ENCODE peak calls at places on chromosomes 2 and 18, in ten cellular contexts. One of them, this sample, is unnamed. For H3K4me1 and H3K36me3, the result is how much of the 10 kb centered on the place peaks cover.

GRCh38 chr2:128494307-128494639 is 175.6 kb upstream of the HS6ST1 start:
- DNase-seq in right lobe of liver: no peak
- DNase-seq in tibial nerve: no peak
- DNase-seq in heart right ventricle: no peak
- DNase-seq in mucosa of descending colon: no peak
- DNase-seq in GM12878: no peak
- DNase-seq in spleen: no peak
- DNase-seq in trophoblast cell: no peak
- DNase-seq in fibroblast of lung: no peak
- DNase-seq in sigmoid colon: no peak
- DNase-seq in this sample: no peak

GRCh38 chr2:230326453-230327417 is at the start of gene SP140L:
- DNase-seq in spleen: peak
- DNase-seq in fibroblast of lung: peak
- DNase-seq in heart right ventricle: peak
- DNase-seq in sigmoid colon: peak
- DNase-seq in right lobe of liver: peak
- DNase-seq in tibial nerve: peak
- DNase-seq in mucosa of descending colon: peak
- DNase-seq in trophoblast cell: peak
- DNase-seq in GM12878: peak
- DNase-seq in this sample: peak

GRCh38 chr2:101125374-101125773 is 25.8 kb downstream of the TBC1D8 start:
- DNase-seq in sigmoid colon: no peak
- DNase-seq in right lobe of liver: no peak
- DNase-seq in spleen: no peak
- DNase-seq in mucosa of descending colon: no peak
- DNase-seq in GM12878: no peak
- DNase-seq in trophoblast cell: peak
- DNase-seq in tibial nerve: no peak
- DNase-seq in heart right ventricle: no peak
- DNase-seq in fibroblast of lung: peak
- DNase-seq in this sample: no peak

GRCh38 chr18:62860062-62860461 is 144.7 kb downstream of the PHLPP1 start:
- DNase-seq in GM12878: no peak
- DNase-seq in sigmoid colon: no peak
- DNase-seq in mucosa of descending colon: no peak
- DNase-seq in fibroblast of lung: no peak
- DNase-seq in right lobe of liver: no peak
- DNase-seq in trophoblast cell: no peak
- DNase-seq in heart right ventricle: no peak
- DNase-seq in spleen: no peak
- DNase-seq in tibial nerve: no peak
- DNase-seq in this sample: no peak

GRCh38 chr2:114192362-114192761 is 250.1 kb upstream of the DPP10 start:
- DNase-seq in sigmoid colon: no peak
- DNase-seq in mucosa of descending colon: no peak
- DNase-seq in fibroblast of lung: no peak
- DNase-seq in trophoblast cell: peak
- DNase-seq in GM12878: no peak
- DNase-seq in right lobe of liver: no peak
- DNase-seq in tibial nerve: no peak
- DNase-seq in spleen: no peak
- DNase-seq in heart right ventricle: no peak
- DNase-seq in this sample: no peak

GRCh38 chr2:218516614-218517013 is 51.5 kb downstream of the USP37 start:
- DNase-seq in heart right ventricle: no peak
- DNase-seq in right lobe of liver: no peak
- DNase-seq in trophoblast cell: peak
- DNase-seq in GM12878: no peak
- DNase-seq in tibial nerve: no peak
- DNase-seq in fibroblast of lung: peak
- DNase-seq in spleen: no peak
- DNase-seq in sigmoid colon: no peak
- DNase-seq in mucosa of descending colon: peak
- DNase-seq in this sample: no peak

GRCh38 chr2:206086683-206087350 is 843 bp upstream of the INO80D start:
- DNase-seq in heart right ventricle: no peak
- DNase-seq in sigmoid colon: no peak
- DNase-seq in right lobe of liver: no peak
- DNase-seq in trophoblast cell: peak
- DNase-seq in mucosa of descending colon: no peak
- DNase-seq in fibroblast of lung: peak
- DNase-seq in GM12878: no peak
- DNase-seq in spleen: no peak
- DNase-seq in tibial nerve: no peak
- DNase-seq in this sample: no peak

GRCh38 chr2:113762377-113763118 is 6.1 kb upstream of the SLC35F5 start:
- DNase-seq in GM12878: no peak
- DNase-seq in spleen: no peak
- DNase-seq in heart right ventricle: no peak
- DNase-seq in fibroblast of lung: peak
- DNase-seq in tibial nerve: no peak
- DNase-seq in trophoblast cell: peak
- DNase-seq in right lobe of liver: no peak
- DNase-seq in mucosa of descending colon: no peak
- DNase-seq in sigmoid colon: no peak
- DNase-seq in this sample: no peak

GRCh38 chr2:17962874-17963273 is 84.4 kb downstream of the KCNS3 start:
- DNase-seq in GM12878: no peak
- DNase-seq in heart right ventricle: no peak
- DNase-seq in sigmoid colon: no peak
- DNase-seq in tibial nerve: no peak
- DNase-seq in mucosa of descending colon: no peak
- DNase-seq in trophoblast cell: no peak
- DNase-seq in spleen: no peak
- DNase-seq in fibroblast of lung: no peak
- DNase-seq in right lobe of liver: no peak
- DNase-seq in this sample: no peak

GRCh38 chr2:45941758-45942738 is 290.6 kb downstream of the PRKCE start:
- DNase-seq in GM12878: no peak
- DNase-seq in heart right ventricle: no peak
- DNase-seq in tibial nerve: no peak
- DNase-seq in sigmoid colon: no peak
- DNase-seq in trophoblast cell: peak
- DNase-seq in right lobe of liver: no peak
- DNase-seq in fibroblast of lung: peak
- DNase-seq in mucosa of descending colon: no peak
- DNase-seq in spleen: no peak
- DNase-seq in this sample: no peak
- H3K4me1 ChIP-seq in GM12878: under half
- H3K4me1 ChIP-seq in heart right ventricle: under half
- H3K4me1 ChIP-seq in tibial nerve: under half
- H3K4me1 ChIP-seq in sigmoid colon: half or more
- H3K4me1 ChIP-seq in trophoblast cell: under half
- H3K4me1 ChIP-seq in right lobe of liver: under half
- H3K4me1 ChIP-seq in fibroblast of lung: under half
- H3K4me1 ChIP-seq in mucosa of descending colon: under half
- H3K4me1 ChIP-seq in spleen: under half
- H3K4me1 ChIP-seq in this sample: under half

DNA sequence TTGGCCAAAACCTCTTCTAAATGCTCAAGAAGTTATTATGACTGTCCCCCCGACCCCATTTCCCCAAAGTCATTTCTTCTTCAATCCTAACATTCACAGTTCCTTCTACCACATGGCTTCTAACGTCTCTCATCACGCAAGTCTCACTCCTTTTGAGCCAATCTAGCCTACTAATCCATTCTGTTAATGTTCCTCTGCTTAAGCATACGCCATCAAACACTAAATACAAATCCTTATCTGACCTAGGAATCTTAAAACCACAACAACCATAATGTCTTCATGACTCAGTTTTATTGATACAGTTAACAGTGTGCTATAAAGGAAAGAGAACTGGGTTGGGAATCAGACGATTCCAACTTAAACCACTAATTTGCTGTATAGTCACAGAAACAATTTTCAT is 23.9 kb downstream of the HNRNPLL start:
- DNase-seq in spleen: no peak
- DNase-seq in trophoblast cell: no peak
- DNase-seq in fibroblast of lung: no peak
- DNase-seq in GM12878: no peak
- DNase-seq in tibial nerve: no peak
- DNase-seq in sigmoid colon: no peak
- DNase-seq in right lobe of liver: no peak
- DNase-seq in mucosa of descending colon: no peak
- DNase-seq in heart right ventricle: no peak
- DNase-seq in this sample: no peak
- H3K36me3 ChIP-seq in spleen: under half
- H3K36me3 ChIP-seq in trophoblast cell: under half
- H3K36me3 ChIP-seq in fibroblast of lung: under half
- H3K36me3 ChIP-seq in GM12878: under half
- H3K36me3 ChIP-seq in tibial nerve: under half
- H3K36me3 ChIP-seq in sigmoid colon: under half
- H3K36me3 ChIP-seq in right lobe of liver: under half
- H3K36me3 ChIP-seq in mucosa of descending colon: under half
- H3K36me3 ChIP-seq in heart right ventricle: under half
- H3K36me3 ChIP-seq in this sample: under half

DNA sequence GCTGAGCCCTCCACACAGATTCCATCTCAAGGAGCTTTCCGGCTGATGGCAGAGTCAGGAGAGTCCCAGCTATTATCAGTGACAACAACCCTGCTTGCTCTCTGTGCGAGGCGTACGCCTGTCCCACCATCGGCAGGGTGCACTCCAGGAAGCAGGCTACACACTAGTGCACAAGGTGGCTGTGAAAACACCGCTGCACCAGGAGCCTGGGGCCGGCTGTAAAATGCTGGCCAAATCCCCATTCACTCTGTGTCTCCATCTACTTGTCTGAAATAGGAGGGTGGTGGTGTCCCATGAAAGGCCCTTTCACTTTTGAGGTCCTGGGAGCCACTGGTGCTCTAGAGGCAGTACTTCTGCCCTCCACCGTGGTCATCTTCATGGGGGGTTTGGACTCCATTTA is 183.2 kb upstream of the SMAD2 start:
- DNase-seq in sigmoid colon: no peak
- DNase-seq in heart right ventricle: no peak
- DNase-seq in spleen: no peak
- DNase-seq in fibroblast of lung: no peak
- DNase-seq in right lobe of liver: no peak
- DNase-seq in trophoblast cell: no peak
- DNase-seq in GM12878: no peak
- DNase-seq in mucosa of descending colon: no peak
- DNase-seq in tibial nerve: no peak
- DNase-seq in this sample: no peak
- H3K4me1 ChIP-seq in sigmoid colon: under half
- H3K4me1 ChIP-seq in heart right ventricle: under half
- H3K4me1 ChIP-seq in spleen: under half
- H3K4me1 ChIP-seq in fibroblast of lung: under half
- H3K4me1 ChIP-seq in right lobe of liver: under half
- H3K4me1 ChIP-seq in trophoblast cell: under half
- H3K4me1 ChIP-seq in GM12878: under half
- H3K4me1 ChIP-seq in mucosa of descending colon: under half
- H3K4me1 ChIP-seq in tibial nerve: under half
- H3K4me1 ChIP-seq in this sample: under half

DNA sequence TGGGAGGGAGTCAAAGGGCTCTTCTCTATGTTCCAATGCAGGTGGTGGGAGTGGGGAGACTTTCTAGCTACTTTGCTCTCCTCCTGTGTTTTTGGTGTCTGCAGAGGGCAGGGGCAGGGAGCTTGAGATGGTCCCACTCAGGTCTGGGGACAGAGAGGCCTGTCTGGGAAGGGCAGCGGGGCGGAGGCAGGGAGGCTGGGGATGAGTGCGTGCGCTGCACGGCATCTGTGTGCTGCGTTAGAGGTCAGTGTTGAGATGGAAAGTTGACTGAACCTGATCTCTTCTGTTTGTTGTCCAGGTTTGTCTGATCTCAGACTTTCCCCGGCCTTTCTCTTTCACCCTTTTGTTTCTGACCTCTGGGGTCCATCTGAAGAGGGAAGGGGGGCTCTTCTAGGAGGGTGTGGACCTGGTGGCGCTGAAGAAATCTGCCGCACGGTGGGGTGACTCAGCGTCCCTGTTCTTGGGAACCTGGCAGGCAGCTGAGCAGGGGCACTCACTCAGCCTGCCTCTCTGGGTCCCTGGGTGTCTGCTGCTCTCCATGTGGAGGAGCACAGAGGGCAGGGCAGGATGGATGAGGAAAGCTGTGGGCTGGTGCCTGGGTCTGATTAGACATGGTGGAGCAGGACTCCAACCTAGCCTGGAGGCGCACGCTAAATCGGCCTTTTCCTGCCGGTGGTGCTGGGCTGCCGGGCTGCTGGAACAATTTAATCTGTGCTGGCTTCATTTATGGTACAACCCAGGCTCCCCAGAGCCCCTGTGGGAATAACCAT is 24.1 kb downstream of the IGFBP2 start:
- DNase-seq in trophoblast cell: no peak
- DNase-seq in spleen: no peak
- DNase-seq in mucosa of descending colon: no peak
- DNase-seq in fibroblast of lung: no peak
- DNase-seq in tibial nerve: no peak
- DNase-seq in right lobe of liver: no peak
- DNase-seq in sigmoid colon: no peak
- DNase-seq in GM12878: no peak
- DNase-seq in heart right ventricle: no peak
- DNase-seq in this sample: peak
- H3K36me3 ChIP-seq in trophoblast cell: under half
- H3K36me3 ChIP-seq in spleen: under half
- H3K36me3 ChIP-seq in mucosa of descending colon: under half
- H3K36me3 ChIP-seq in fibroblast of lung: under half
- H3K36me3 ChIP-seq in tibial nerve: under half
- H3K36me3 ChIP-seq in right lobe of liver: under half
- H3K36me3 ChIP-seq in sigmoid colon: under half
- H3K36me3 ChIP-seq in GM12878: under half
- H3K36me3 ChIP-seq in heart right ventricle: under half
- H3K36me3 ChIP-seq in this sample: under half

This sample was measured in kidney.